ENCODE peak calls at places on chromosomes 11 and 22, in eight cellular contexts. X is neural progenitor cell, B is uterus, J is IMR-90, G is heart left ventricle, P is OCI-LY7, K is ovary, D is upper lobe of right lung. W is an unnamed sample. For H3K4me1, the result is how much of the 10 kb centered on the place peaks cover.

GRCh38 chr11:12733091-12733490 is 58.9 kb downstream of the TEAD1 start:
- DNase-seq in X (no peak), B (no peak), J (no peak), G (no peak), P (no peak), K (no peak), D (no peak), W (no peak)

GRCh38 chr11:75538150-75538942 is 12.6 kb upstream of the GDPD5 start:
- DNase-seq in X (no peak), B (no peak), J (no peak), G (no peak), P (no peak), K (no peak), D (no peak), W (no peak)

GRCh38 chr11:77407613-77408012 is 66.3 kb downstream of the PAK1 start:
- DNase-seq in X (no peak), B (peak), J (peak), G (no peak), P (no peak), K (no peak), D (no peak), W (peak)

GRCh38 chr22:49951001-49951677 is 9.4 kb upstream of the PIM3 start:
- DNase-seq in X (no peak), B (no peak), J (peak), G (no peak), P (no peak), K (no peak), D (peak), W (no peak)

GRCh38 chr11:76793391-76793811 is 10.2 kb downstream of the TSKU start:
- DNase-seq in X (peak), B (no peak), J (no peak), G (peak), P (no peak), K (no peak), D (no peak), W (peak)

GRCh38 chr11:123547180-123547579 is 107.2 kb downstream of the SCN3B start:
- DNase-seq in X (no peak), B (no peak), J (no peak), G (no peak), P (peak), K (no peak), D (no peak), W (no peak)

GRCh38 chr11:18527512-18527911 is 770 bp upstream of the TSG101 start:
- DNase-seq in X (no peak), B (no peak), J (peak), G (no peak), P (peak), K (no peak), D (no peak), W (no peak)

GRCh38 chr11:11313902-11314692 is 39.0 kb downstream of the CSNK2A3 start:
- DNase-seq in X (no peak), B (no peak), J (no peak), G (peak), P (no peak), K (peak), D (no peak), W (peak)

GRCh38 chr11:97614571-97614970 is 1224.8 kb downstream of the JRKL start:
- DNase-seq in X (no peak), B (no peak), J (peak), G (no peak), P (no peak), K (no peak), D (no peak), W (no peak)

GRCh38 chr11:95924414-95924760 is 480 bp upstream of the MTMR2 start:
- DNase-seq in X (no peak), B (no peak), J (peak), G (no peak), P (no peak), K (no peak), D (no peak), W (no peak)

GRCh38 chr22:38924197-38924952 is 33.0 kb upstream of the APOBEC3A start:
- DNase-seq in X (no peak), B (peak), J (peak), G (peak), P (no peak), K (peak), D (peak), W (no peak)

GRCh38 chr11:129331217-129331616 is 44.4 kb upstream of the BARX2 start:
- DNase-seq in X (no peak), B (no peak), J (peak), G (no peak), P (no peak), K (no peak), D (no peak), W (no peak)

GRCh38 chr11:93122535-93122934 is 75.3 kb downstream of the SLC36A4 start:
- DNase-seq in X (no peak), B (no peak), J (no peak), G (no peak), P (no peak), K (no peak), D (no peak), W (no peak)

GRCh38 chr11:130478204-130478701 is 29.8 kb downstream of the ADAMTS15 start:
- DNase-seq in X (peak), B (peak), J (peak), G (peak), P (no peak), K (peak), D (no peak), W (peak)

GRCh38 chr11:74605403-74605802 is 13.0 kb downstream of the POLD3 start:
- DNase-seq in X (no peak), B (no peak), J (no peak), G (no peak), P (no peak), K (no peak), D (no peak), W (no peak)

GRCh38 chr11:128582496-128583366 is 4.6 kb downstream of the ETS1 start:
- DNase-seq in X (peak), B (no peak), J (peak), G (no peak), P (no peak), K (peak), D (no peak), W (peak)

GRCh38 chr11:61162092-61162935 is 1.1 kb upstream of the VPS37C start:
- DNase-seq in X (no peak), B (no peak), J (peak), G (no peak), P (peak), K (no peak), D (no peak), W (peak)

GRCh38 chr11:12715941-12716340 is 41.7 kb downstream of the TEAD1 start:
- DNase-seq in X (no peak), B (no peak), J (no peak), G (peak), P (no peak), K (no peak), D (no peak), W (no peak)

GRCh38 chr11:9512370-9513019 is 51.7 kb downstream of the ZNF143 start:
- DNase-seq in X (no peak), B (no peak), J (peak), G (no peak), P (no peak), K (no peak), D (no peak), W (no peak)

GRCh38 chr11:118012083-118012669 is 26.0 kb downstream of the IL10RA start:
- DNase-seq in X (no peak), B (no peak), J (peak), G (no peak), P (peak), K (no peak), D (peak), W (no peak)

GRCh38 chr11:118016094-118016493 is 29.9 kb downstream of the IL10RA start:
- DNase-seq in X (no peak), B (no peak), J (no peak), G (no peak), P (no peak), K (no peak), D (no peak), W (no peak)

GRCh38 chr11:118017631-118018315 is 31.6 kb downstream of the IL10RA start:
- DNase-seq in X (no peak), B (no peak), J (no peak), G (no peak), P (no peak), K (no peak), D (no peak), W (no peak)

GRCh38 chr11:118014022-118014421 is 27.8 kb downstream of the IL10RA start:
- DNase-seq in X (no peak), B (no peak), J (no peak), G (no peak), P (no peak), K (no peak), D (no peak), W (no peak)

DNA sequence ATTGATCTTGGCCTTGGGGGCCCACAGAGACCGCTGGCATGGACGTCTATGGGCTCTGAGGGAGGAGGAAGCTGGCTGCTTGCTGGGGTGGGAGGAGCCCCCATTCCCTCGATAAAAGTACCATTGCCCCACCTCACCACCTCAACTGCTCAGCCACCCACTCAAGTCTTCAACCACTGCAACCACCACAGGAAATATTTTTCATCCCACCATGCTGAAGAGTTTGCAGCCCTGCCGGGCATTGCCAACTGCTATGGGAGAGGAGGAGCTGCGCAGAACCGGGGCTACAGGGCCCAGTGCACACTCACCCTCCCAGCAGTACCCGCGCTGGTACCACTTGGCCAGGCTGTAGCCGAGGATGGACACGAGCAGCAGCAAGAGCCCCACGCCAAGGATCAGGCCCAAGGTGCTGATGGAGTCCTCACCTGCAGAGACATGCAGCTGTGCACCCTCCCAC is 29.2 kb downstream of the IL10RA start:
- DNase-seq in X (no peak), B (no peak), J (no peak), G (no peak), P (no peak), K (no peak), D (no peak), W (no peak)
- H3K4me1 ChIP-seq in X (under half), B (under half), J (under half), G (under half), P (under half), K (under half), D (under half), W (under half)

DNA sequence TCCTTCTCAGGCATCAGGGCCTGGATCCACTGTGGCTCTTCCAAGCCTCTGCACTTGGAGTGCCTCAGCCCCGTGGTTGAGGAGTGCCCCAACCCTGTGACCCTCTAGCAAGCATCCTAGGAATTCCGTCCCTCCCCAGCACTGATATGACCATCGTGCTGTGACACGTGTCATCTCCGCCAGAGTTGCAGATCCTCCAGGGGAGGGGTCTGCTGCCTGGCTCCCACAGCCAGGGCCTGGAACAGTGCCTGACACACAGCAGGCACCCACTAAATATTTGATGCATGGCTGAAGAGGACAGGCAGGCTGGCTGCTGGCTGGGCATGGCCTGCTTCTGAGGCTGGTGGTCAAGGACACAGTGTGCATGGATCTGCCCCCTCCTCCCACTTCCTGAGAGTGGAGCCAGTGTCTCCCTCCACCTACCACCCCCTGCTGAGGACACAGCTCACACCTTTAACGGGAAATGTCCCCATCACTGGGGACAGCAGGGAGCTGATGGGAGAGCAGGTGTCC is 1.7 kb upstream of the CD81 start:
- DNase-seq in X (no peak), B (no peak), J (no peak), G (peak), P (no peak), K (no peak), D (peak), W (no peak)
- H3K27ac ChIP-seq in X (no peak), B (no peak), J (no peak), G (peak), P (no peak), K (no peak), D (peak), W (no peak)

DNA sequence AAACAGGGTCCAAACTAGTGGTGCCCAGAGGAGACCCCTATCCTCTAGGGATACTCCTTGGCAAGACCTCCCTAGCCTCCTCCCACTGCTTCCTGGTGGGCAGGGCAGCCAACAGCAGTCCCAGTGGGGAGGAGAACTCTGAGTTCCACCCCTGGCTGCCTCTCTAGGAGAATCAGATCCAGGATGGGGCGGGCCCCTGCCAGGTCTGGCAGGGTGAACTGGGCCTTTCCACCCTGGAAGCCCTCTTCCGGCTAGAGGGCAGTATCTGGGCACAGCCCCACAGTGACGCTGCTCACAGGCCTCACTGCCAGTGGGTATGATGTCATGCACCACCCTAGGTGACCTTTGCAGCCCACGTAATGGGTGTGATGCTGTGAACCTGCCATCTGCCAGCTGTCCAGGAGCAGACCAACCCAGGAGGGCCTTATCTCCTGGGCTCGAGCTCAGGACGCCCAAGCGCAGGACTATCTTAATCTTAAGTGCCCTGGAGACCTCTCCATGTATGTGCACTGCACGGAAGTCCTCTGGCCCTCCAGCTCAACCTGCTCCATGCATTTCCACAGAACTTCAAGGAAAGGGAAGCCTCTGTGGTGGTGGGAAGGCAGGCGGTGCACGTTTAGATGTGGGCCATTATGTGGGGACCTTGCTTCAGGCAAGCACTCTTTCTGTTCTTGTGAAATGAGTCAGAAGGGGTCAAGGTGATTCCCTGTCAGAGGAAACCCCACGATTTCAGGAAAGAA is 31.8 kb upstream of the FCHSD2 start:
- DNase-seq in X (no peak), B (peak), J (peak), G (peak), P (no peak), K (no peak), D (no peak), W (no peak)
- H3K4me1 ChIP-seq in X (under half), B (under half), J (under half), G (half or more), P (half or more), K (under half), D (under half), W (under half)

DNA sequence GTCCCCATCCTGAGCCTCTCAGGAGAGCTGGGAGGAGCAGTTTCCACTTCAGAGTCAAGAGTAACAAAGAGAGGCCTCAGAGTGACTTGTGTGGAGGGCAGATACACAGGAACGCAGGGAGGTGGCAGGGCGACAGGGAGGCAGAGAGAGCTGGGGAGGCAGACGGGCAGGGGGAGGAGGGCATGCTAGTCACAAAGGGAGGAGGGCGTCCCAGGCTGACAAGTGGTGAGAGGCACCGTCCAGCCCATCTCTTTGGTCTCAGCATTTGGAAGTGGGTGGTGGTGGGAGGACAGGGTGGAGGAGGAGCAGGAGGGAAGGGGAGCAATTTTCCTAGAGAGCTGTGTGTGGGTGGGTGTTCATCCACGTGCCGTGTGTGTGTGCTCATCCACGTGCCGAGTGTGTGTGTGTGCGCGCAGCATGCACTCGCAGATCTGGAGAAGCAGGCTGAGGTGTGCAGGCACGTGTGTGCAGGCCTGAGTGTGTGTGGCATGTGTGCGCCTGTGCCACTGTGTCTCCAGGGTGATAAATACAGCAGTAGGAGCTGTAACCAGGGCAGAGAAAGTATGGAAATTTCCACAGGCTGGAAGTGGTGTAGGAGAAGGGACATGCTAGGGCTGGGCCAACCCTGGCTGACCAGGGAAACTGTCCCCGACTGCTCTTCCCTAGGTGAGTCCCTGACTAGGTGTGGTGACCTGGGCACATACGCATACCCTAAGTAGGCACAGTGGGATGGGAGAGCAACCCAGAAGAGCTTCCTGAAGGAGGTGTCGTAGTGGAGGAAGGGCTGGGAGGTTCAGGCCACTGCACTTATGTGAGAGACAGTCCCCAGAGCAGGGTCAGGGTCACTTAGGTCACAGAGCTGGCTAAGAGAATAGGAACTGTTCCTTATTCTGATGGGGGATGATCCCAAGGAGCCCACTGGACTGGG is 7.3 kb upstream of the PDE2A start:
- DNase-seq in X (no peak), B (no peak), J (no peak), G (no peak), P (no peak), K (no peak), D (no peak), W (no peak)
- H3K27ac ChIP-seq in X (no peak), B (no peak), J (no peak), G (no peak), P (no peak), K (no peak), D (no peak), W (no peak)

DNA sequence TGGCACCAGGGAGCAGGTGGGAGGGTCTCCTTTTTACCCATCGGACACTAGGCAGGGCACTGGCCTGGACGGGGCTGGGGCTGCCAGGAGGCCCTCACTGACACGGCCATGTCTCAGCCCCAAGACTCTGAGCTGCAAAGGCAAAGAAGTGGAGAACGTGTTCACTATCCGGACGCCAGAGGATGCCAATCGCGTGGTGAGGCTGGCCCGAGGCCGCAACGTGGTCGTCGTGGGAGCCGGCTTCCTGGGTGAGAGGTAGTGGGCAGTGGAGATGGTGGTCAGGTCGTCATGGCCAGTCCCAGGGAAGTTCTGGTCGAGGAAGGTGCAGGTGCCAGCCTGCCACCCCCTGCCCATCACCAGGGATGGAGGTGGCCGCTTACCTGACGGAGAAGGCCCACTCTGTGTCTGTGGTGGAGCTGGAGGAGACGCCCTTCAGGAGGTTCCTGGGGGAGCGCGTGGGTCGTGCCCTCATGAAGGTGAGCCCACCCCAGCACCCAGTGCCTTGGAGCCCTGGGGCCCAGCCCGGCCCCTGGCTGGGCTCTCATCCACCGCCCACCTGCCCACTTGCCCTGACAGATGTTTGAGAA is 5.7 kb upstream of the LZTR1 start:
- DNase-seq in X (no peak), B (no peak), J (no peak), G (no peak), P (no peak), K (no peak), D (no peak), W (no peak)
- H3K4me1 ChIP-seq in X (under half), B (under half), J (under half), G (under half), P (under half), K (under half), D (under half), W (under half)

GRCh38 chr11:113675003-113675471 is 31.1 kb downstream of the TMPRSS5 start:
- DNase-seq in X (no peak), B (no peak), J (peak), G (no peak), P (no peak), K (no peak), D (no peak), W (no peak)

GRCh38 chr11:113673566-113674396 is 32.3 kb downstream of the TMPRSS5 start:
- DNase-seq in X (no peak), B (no peak), J (peak), G (no peak), P (no peak), K (no peak), D (no peak), W (no peak)

GRCh38 chr11:113677648-113678047 is 28.5 kb downstream of the TMPRSS5 start:
- DNase-seq in X (no peak), B (no peak), J (no peak), G (no peak), P (no peak), K (no peak), D (no peak), W (no peak)

GRCh38 chr11:113675565-113675964 is 30.5 kb downstream of the TMPRSS5 start:
- DNase-seq in X (no peak), B (no peak), J (no peak), G (no peak), P (no peak), K (no peak), D (no peak), W (no peak)

DNA sequence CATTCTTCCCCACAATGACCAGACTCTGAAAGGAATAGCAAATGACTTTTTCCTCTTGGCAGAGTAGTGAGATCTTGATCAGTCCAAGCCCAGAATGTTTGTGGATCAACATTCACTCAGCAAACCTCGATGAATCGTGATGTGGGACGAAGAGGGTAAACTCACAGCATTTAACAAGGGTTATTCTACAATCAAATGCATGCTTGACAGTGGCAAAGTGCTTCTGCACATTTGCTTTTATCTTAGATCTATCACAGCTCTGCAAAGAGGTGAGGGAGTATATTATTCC is 31.8 kb downstream of the TMPRSS5 start:
- DNase-seq in X (no peak), B (no peak), J (no peak), G (no peak), P (no peak), K (no peak), D (no peak), W (no peak)
- H3K27ac ChIP-seq in X (no peak), B (no peak), J (no peak), G (no peak), P (no peak), K (no peak), D (no peak), W (no peak)